ENCODE peak calls at places on chromosomes 16 and 17, in four cellular contexts. W is right cardiac atrium, E is PC-9, K is Peyer's patch. N is an unnamed sample.
A peak's percentile ranks its signal among the peaks of the same experiment; 100 is the strongest.

GRCh38 chr16:20968765-20969164 is 68.2 kb downstream of the LYRM1 start:
- DNase-seq in W (no peak), E (no peak), K (no peak), N (no peak)

GRCh38 chr16:66899310-66899944 is 19.1 kb downstream of the PDP2 start:
- DNase-seq in E (no peak), K (no peak), W (no peak), N (no peak)

GRCh38 chr16:82460761-82461160 is 166.0 kb upstream of the CDH13 start:
- DNase-seq in K (no peak), E (no peak), W (no peak), N (no peak)

GRCh38 chr16:28477311-28477920 is 5.3 kb upstream of the NPIPB7 start:
- DNase-seq in W (no peak), K (no peak), E (no peak), N (no peak)

GRCh38 chr16:71727545-71728324 is 3.2 kb upstream of the PHLPP2 start:
- DNase-seq in K (peak; percentile 24), E (no peak), W (no peak), N (peak; percentile 53)

GRCh38 chr17:63275318-63275967 is 170.7 kb downstream of the CYB561 start:
- DNase-seq in W (no peak), E (peak; percentile 95), K (no peak), N (peak; percentile 48)

GRCh38 chr17:70105641-70106040 is 30.6 kb downstream of the KCNJ16 start:
- DNase-seq in W (no peak), E (no peak), K (no peak), N (no peak)

GRCh38 chr17:28468781-28469180 is 4.7 kb upstream of the SLC13A2 start:
- DNase-seq in W (no peak), E (no peak), K (no peak), N (no peak)

GRCh38 chr17:64180089-64180488 is 50.1 kb upstream of the ERN1 start:
- DNase-seq in K (no peak), E (no peak), W (no peak), N (no peak)

GRCh38 chr17:19678581-19679418 is 30.2 kb downstream of the ALDH3A2 start:
- DNase-seq in E (no peak), K (no peak), W (no peak), N (no peak)

GRCh38 chr17:69625449-69625848 is 211.0 kb downstream of the MAP2K6 start:
- DNase-seq in W (no peak), K (no peak), E (no peak), N (no peak)

GRCh38 chr17:71511266-71511995 is 609.4 kb upstream of the SOX9 start:
- DNase-seq in W (no peak), K (no peak), E (no peak), N (peak; percentile 36)

GRCh38 chr16:2027024-2028010 is 615 bp downstream of the NHERF2 start:
- DNase-seq in W (no peak), K (no peak), E (no peak), N (no peak)

GRCh38 chr17:9958586-9959281 is 53.7 kb upstream of the RCVRN start:
- DNase-seq in K (no peak), E (no peak), W (no peak), N (no peak)

GRCh38 chr17:4840893-4841242 is 7.7 kb downstream of the MINK1 start:
- DNase-seq in K (no peak), E (no peak), W (no peak), N (no peak)

GRCh38 chr16:71537643-71538042 is 11.4 kb downstream of the CHST4 start:
- DNase-seq in K (no peak), E (peak; percentile 65), W (peak; percentile 22), N (peak; percentile 57)

GRCh38 chr17:72646176-72646575 is 446.3 kb downstream of the SLC39A11 start:
- DNase-seq in W (no peak), K (no peak), E (peak; percentile 56), N (no peak)

GRCh38 chr17:1474402-1475189 is 17.9 kb downstream of the MYO1C start:
- DNase-seq in K (peak; percentile 56), E (no peak), W (no peak), N (no peak)

GRCh38 chr17:54882371-54882770 is 18.3 kb upstream of the TOM1L1 start:
- DNase-seq in K (no peak), W (no peak), E (no peak), N (no peak)

GRCh38 chr16:85123891-85124635 is 11.8 kb upstream of the CIBAR2 start:
- DNase-seq in K (no peak), E (peak; percentile 71), W (peak; percentile 90), N (no peak)

GRCh38 chr16:23303685-23304084 is 1.6 kb downstream of the SCNN1B start:
- DNase-seq in K (no peak), W (no peak), E (no peak), N (no peak)

GRCh38 chr16:23301251-23302044 is 654 bp upstream of the SCNN1B start:
- DNase-seq in W (no peak), K (no peak), E (no peak), N (no peak)

GRCh38 chr16:23298290-23298689 is 3.8 kb upstream of the SCNN1B start:
- DNase-seq in K (no peak), W (no peak), E (no peak), N (no peak)

GRCh38 chr16:23304620-23305019 is 2.5 kb downstream of the SCNN1B start:
- DNase-seq in E (no peak), K (no peak), W (no peak), N (no peak)

DNA sequence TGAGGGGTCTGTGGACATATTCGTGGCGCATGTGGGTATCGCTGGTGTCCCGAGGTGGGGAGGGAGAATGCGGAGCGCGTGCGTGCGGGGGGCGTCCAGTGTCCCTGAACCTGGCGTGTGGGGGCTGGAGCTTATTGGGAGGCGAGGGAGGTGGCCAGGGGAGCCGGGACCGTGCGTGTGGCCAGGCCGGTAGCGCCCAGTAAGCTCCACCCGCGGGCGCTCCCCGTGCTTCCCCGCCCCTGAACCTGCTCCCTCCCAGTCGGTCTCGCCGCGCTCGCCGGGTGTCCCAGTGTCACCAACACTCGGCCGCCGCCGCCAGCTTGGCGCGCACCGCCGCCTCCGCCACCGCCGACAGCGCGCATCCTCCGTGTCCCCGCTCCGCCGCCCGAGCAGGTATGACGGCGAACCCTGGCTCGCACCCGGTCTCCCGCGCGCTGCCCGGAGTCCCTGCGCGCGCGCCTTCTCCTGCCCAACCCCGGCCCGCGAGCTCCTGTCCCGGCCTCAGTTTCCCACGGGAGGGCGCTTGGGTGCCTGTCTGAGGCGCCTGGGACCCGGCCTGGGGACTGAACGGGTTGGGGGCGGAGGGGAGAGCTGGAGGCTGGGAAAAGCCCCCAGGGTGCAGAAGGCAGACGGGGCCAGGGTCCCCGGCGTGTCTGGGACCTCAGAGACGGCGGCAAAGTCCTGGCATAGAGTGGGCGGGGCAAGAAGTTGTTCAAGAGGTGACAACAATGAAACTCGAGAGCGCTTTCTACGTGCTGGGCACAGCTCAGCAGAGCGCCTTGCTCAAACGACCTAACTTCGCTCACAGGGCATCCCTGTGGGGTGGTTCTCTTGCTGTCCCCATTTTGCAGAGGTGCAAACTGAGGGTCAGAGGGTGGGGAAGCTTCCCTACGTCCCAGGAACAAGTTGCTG is at the start of gene SCNN1B:
- DNase-seq in K (no peak), E (peak; percentile 48), W (no peak), N (no peak)
- H3K27ac ChIP-seq in K (no peak within 1 kb of the TSS), E (no peak within 1 kb of the TSS), W (no peak within 1 kb of the TSS), N (no peak within 1 kb of the TSS)

GRCh38 chr17:75693500-75694481 is 26.7 kb downstream of the SAP30BP start:
- DNase-seq in E (no peak), K (no peak), W (peak; percentile 80), N (peak; percentile 54)
- H3K4me1 ChIP-seq in E (peaks cover 65% of the 10 kb centered on the region), K (peaks cover 3% of the 10 kb centered on the region), W (peaks cover 11% of the 10 kb centered on the region), N (peaks cover 7% of the 10 kb centered on the region)

DNA sequence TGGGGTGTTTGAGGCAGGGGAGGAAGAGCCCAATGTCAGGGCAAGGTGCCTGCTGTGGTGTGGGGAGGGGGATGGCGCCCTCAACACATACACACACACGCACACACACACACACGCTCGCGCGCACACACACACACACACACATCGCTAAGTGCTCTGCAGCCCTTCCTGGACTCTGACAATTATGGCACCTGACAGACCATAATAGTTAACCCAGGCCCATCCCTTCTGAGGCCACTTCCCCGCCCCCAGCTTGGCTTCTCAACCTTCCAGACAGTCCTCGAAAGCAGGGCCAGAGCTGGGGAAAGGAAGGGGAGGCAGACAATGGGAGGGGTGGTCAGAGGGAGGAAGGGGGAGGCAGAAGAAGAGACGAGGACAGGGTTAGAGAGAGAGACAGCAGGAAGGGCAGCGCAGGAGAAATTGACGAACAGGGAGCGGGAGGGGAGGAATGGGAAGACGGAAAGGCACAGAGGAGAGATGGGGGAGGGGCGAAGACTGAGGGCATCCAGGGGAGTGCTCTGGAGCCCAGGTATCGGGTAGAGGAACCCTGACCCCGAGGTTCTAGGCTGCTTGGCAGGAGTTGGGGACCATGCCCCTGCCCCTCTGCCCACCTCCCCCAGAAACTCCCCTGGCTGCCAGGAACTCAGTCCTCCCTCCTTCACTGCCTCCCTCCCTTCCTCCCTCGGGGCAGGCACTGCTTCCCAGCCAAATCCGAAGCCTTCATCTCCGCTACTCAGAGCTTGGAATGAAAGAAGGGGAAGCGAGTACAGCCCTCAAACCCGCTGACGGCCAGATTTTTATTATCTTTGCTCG is 4.0 kb downstream of the SRCIN1 start:
- DNase-seq in E (no peak), W (no peak), K (no peak), N (peak; percentile 84)
- H3K4me3 ChIP-seq in E (no peak overlapping the region), W (no peak overlapping the region), K (no peak overlapping the region), N (no peak overlapping the region)

GRCh38 chr16:17446661-17447060 is 24.1 kb downstream of the XYLT1 start:
- DNase-seq in W (no peak), K (no peak), E (no peak), N (no peak)
- H3K27ac ChIP-seq in W (no peak overlapping the region), K (no peak overlapping the region), E (no peak overlapping the region), N (no peak overlapping the region)

GRCh38 chr17:7882068-7882467 is 6.5 kb upstream of the CHD3 start:
- DNase-seq in W (no peak), E (no peak), K (peak; percentile 12), N (no peak)
- H3K4me1 ChIP-seq in W (peaks cover 4% of the 10 kb centered on the region), E (peaks cover 10% of the 10 kb centered on the region), K (peaks cover 4% of the 10 kb centered on the region), N (peaks cover 2% of the 10 kb centered on the region)

GRCh38 chr17:57135748-57136342 is 50.8 kb downstream of the AKAP1 start:
- DNase-seq in E (no peak), K (no peak), W (no peak), N (no peak)

GRCh38 chr17:57132663-57133062 is 47.6 kb downstream of the AKAP1 start:
- DNase-seq in E (no peak), K (no peak), W (no peak), N (no peak)

GRCh38 chr17:57125866-57126265 is 40.8 kb downstream of the AKAP1 start:
- DNase-seq in E (no peak), W (no peak), K (no peak), N (no peak)

GRCh38 chr17:57135026-57135747 is 50.1 kb downstream of the AKAP1 start:
- DNase-seq in E (no peak), W (no peak), K (no peak), N (no peak)

DNA sequence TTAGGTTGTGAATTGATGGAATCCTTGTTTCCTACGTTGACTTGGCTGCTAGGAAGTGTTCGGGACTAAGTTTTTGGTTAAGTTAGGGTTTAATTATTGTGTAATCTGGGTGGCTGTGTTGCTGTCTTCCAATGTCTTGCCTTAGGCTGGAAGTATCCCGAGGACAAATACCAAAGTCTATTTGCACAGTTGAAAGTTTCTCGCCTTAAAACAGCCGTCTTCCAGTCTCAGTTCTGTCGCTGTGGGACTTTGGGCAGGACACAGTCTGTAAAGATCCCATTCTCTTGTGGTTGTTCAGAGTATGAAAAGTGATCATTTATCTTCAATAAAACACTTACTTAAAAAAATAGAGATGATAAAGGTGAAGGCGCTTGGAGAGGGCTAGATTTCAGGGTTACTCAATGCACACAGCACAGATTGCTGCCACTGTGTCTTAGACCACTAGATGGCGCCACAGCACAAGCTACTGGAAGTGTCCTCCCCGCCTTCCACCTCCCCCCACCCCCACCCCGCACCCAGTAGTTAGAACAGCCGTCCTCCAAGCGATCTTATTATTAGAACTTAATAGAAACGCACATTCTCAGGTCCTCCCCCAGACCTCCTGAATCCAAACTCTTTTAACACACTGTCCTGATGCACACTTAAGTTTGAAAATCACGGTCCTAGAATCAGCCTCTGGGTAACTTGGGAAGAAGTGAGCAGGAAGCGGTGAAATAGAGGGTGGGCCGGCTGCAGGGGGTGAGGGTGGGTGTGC is 45.8 kb downstream of the AKAP1 start:
- DNase-seq in K (peak; percentile 86), E (peak; percentile 66), W (peak; percentile 81), N (peak; percentile 85)
- H3K4me3 ChIP-seq in K (no peak overlapping the region), E (no peak overlapping the region), W (no peak overlapping the region), N (no peak overlapping the region)